ENCODE peak calls at places on chromosomes 12 and 14, in eight cellular contexts. L is GM10248, O is kidney epithelial cell, T is heart right ventricle, M is AG09309, F is uterus, D is A549, N is neural crest cell. I is an unnamed sample.

GRCh38 chr12:39937119-39937518 is 168.8 kb downstream of the SLC2A13 start:
- DNase-seq in O (no peak), F (no peak), L (no peak), N (no peak), M (no peak), T (no peak), D (no peak), I (no peak)

GRCh38 chr12:10562306-10562933 is 51.0 kb downstream of the MAGOHB start:
- DNase-seq in O (no peak), T (no peak), F (no peak), D (peak; percentile 53), M (peak; percentile 23), L (no peak), N (peak; percentile 9), I (no peak)

GRCh38 chr12:66129934-66130266 is 650 bp downstream of the LLPH start:
- DNase-seq in F (no peak), N (no peak), M (no peak), L (no peak), D (peak; percentile 17), T (no peak), O (no peak), I (no peak)

GRCh38 chr12:76713130-76713529 is 50.8 kb upstream of the ZDHHC17 start:
- DNase-seq in N (no peak), T (no peak), O (no peak), M (no peak), L (no peak), D (peak; percentile 8), F (no peak), I (no peak)

GRCh38 chr14:74792249-74793039 is 29.3 kb downstream of the YLPM1 start:
- DNase-seq in O (no peak), N (no peak), D (no peak), L (no peak), M (no peak), T (no peak), F (no peak), I (no peak)

GRCh38 chr12:132429122-132429931 is 60.6 kb upstream of the FBRSL1 start:
- DNase-seq in F (no peak), O (no peak), N (no peak), L (no peak), M (no peak), D (no peak), T (peak; percentile 47), I (no peak)

GRCh38 chr14:105473677-105474477 is 744 bp upstream of the CRIP2 start:
- DNase-seq in L (peak; percentile 66), D (peak; percentile 92), O (peak; percentile 75), M (peak; percentile 18), T (peak; percentile 98), F (peak; percentile 89), N (peak; percentile 94), I (peak; percentile 95)

GRCh38 chr14:99274346-99275221 is 2.6 kb upstream of the BCL11B start:
- DNase-seq in D (peak; percentile 85), L (peak; percentile 62), T (peak; percentile 41), O (peak; percentile 50), M (peak; percentile 5), F (peak; percentile 50), N (peak; percentile 80), I (peak; percentile 72)

GRCh38 chr12:128116537-128116936 is 150.4 kb upstream of the TMEM132C start:
- DNase-seq in L (no peak), F (no peak), D (no peak), O (no peak), N (no peak), T (no peak), M (no peak), I (no peak)

GRCh38 chr14:79578470-79578869 is 632.8 kb downstream of the DIO2 start:
- DNase-seq in D (no peak), N (no peak), M (no peak), T (no peak), O (no peak), F (no peak), L (no peak), I (no peak)

GRCh38 chr14:53214384-53214783 is 61.3 kb upstream of the DDHD1 start:
- DNase-seq in M (no peak), O (no peak), L (no peak), D (no peak), T (no peak), F (no peak), N (no peak), I (no peak)

GRCh38 chr14:99520571-99521081 is 39.4 kb downstream of the CCNK start:
- DNase-seq in L (no peak), D (no peak), O (no peak), M (no peak), T (no peak), N (no peak), F (no peak), I (no peak)

GRCh38 chr14:97713023-97713422 is 915.8 kb downstream of the VRK1 start:
- DNase-seq in O (peak; percentile 56), F (no peak), L (no peak), T (no peak), M (no peak), D (peak; percentile 33), N (no peak), I (no peak)

GRCh38 chr14:36315159-36315853 is 5.1 kb downstream of the MBIP start:
- DNase-seq in F (no peak), O (no peak), N (no peak), D (no peak), L (peak; percentile 15), T (no peak), M (no peak), I (no peak)

GRCh38 chr14:32049361-32050103 is 27.6 kb upstream of the ARHGAP5 start:
- DNase-seq in N (no peak), D (no peak), L (no peak), T (no peak), F (no peak), O (no peak), M (no peak), I (no peak)

GRCh38 chr12:92196368-92196767 is 50.7 kb upstream of the BTG1 start:
- DNase-seq in T (no peak), D (no peak), M (no peak), L (no peak), O (no peak), F (no peak), N (no peak), I (no peak)

DNA sequence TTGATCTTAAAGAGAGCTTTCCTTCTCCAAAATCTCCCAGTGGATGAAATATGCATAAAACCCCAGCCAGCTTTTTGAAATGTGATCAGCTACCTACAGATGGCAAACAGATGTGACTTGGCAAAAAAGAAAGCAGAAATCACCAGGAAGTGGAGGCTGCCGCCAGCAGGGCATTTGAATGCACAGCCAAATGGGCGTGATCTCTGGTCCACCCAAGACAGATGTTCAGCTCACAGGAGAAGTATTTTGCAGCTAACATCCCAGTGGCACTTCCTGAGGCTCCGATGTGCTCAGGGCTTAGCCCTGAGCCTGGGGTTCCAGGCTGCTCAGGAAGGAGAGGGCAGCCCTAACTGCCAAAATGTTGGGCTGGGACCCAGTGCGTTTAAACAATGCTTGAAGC is 78.2 kb downstream of the LGMN start:
- DNase-seq in D (peak; percentile 33), O (no peak), L (no peak), F (no peak), N (no peak), T (no peak), M (peak; percentile 86), I (no peak)
- TF ChIP-seq CTCF in D (no peak), O (no peak), L (peak; percentile 13), F (no peak), N (no peak), T (no peak), M (peak; percentile 53), I (no peak)

DNA sequence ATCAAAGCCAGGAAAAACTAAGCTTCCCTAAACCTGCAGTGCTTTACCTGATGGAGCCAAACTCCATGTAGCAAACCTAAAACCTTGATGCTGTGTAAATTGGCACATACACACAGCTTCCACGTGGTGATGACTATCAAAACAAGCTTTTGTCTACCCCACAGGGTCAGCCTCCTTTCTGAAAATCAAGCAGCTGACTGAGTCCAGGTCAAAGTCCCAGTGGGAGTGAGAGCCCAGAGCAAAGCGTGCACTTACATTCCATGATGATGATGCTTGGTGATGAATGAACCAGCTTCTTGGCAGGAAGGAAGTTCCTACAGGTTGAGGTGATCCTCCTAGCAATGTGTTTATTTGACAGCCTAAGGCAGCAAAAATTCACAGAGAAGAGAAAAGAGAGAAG is 630.0 kb upstream of the TBX3 start:
- DNase-seq in N (no peak), O (peak; percentile 56), T (no peak), M (no peak), L (no peak), D (peak; percentile 68), F (no peak), I (no peak)
- TF ChIP-seq CTCF in N (no peak), O (no peak), T (no peak), M (no peak), L (no peak), D (no peak), F (no peak), I (no peak)

DNA sequence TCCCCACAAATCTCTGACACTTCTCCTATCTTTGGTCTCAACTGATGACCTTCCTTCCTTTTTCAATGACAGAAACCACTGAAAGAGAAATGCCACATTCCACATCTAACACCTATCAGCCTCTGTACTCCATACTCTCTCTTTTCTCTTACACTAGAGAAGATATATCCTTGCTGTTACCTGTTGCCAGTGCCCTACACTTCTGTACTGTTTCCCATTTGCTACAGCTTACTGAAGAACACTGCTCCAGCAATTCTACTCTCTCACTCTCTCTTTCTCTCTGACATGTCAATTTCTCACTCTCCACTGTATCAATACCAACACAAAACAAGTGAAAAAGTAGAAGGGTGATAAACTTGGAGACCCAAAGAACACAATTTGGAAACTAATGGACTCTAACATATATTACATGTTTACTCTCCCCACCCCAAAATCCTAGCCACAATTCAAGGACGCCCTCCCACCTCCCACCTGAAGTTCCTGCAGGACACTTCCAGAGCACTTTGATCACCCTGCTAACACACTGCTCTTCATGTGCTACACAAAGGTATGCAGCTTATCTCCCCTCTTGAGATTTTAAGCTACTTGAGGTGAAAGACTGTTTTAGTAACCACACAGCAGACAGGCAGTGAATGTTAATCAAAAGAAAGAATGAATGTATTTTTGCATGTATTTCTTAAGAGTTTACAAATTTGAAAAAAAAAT is 95.0 kb downstream of the MED13L start:
- DNase-seq in L (no peak), M (no peak), D (no peak), N (no peak), O (no peak), T (no peak), F (no peak), I (no peak)
- TF ChIP-seq CTCF in L (no peak), M (no peak), D (no peak), N (no peak), O (no peak), T (no peak), F (no peak), I (no peak)

GRCh38 chr12:3326156-3326849 is 164.7 kb upstream of the PRMT8 start:
- DNase-seq in F (no peak), L (no peak), N (no peak), T (no peak), M (no peak), D (no peak), O (no peak), I (no peak)
- TF ChIP-seq CTCF in F (no peak), L (no peak), N (no peak), T (no peak), M (no peak), D (no peak), O (no peak), I (no peak)